ENCODE peak calls at places on chromosomes 6 and 20, in four cellular contexts. W is GM23338, V is mammary epithelial cell, D is A549. X is an unnamed sample.

GRCh38 chr6:101926149-101926925 is 532.8 kb downstream of the GRIK2 start:
- DNase-seq in W (no peak), V (no peak), D (peak; percentile 28), X (peak; percentile 25)

GRCh38 chr6:71421611-71422010 is 133.0 kb downstream of the OGFRL1 start:
- DNase-seq in W (no peak), V (no peak), D (no peak), X (no peak)

GRCh38 chr6:43575105-43575771 is 600 bp downstream of the XPO5 start:
- DNase-seq in W (peak; percentile 73), V (no peak), D (no peak), X (peak; percentile 9)

GRCh38 chr20:32510120-32510600 is 75.0 kb downstream of the NOL4L start:
- DNase-seq in W (no peak), V (no peak), D (no peak), X (no peak)

GRCh38 chr6:148602136-148602535 is 144.7 kb upstream of the UST start:
- DNase-seq in W (no peak), V (no peak), D (no peak), X (no peak)

GRCh38 chr20:44495257-44495656 is 19.6 kb downstream of the TTPAL start:
- DNase-seq in W (no peak), V (peak; percentile 89), D (peak; percentile 78), X (peak; percentile 87)

GRCh38 chr6:2085657-2086056 is 159.7 kb downstream of the GMDS start:
- DNase-seq in W (no peak), V (no peak), D (no peak), X (no peak)

GRCh38 chr20:61846741-61847419 is 218.8 kb downstream of the TAF4 start:
- DNase-seq in W (no peak), V (no peak), D (no peak), X (no peak)

GRCh38 chr20:44247676-44248419 is 740 bp downstream of the GDAP1L1 start:
- DNase-seq in W (peak; percentile 93), V (peak; percentile 5), D (peak; percentile 35), X (peak; percentile 15)

GRCh38 chr20:3685341-3685740 is 3.5 kb upstream of the ADAM33 start:
- DNase-seq in W (no peak), V (no peak), D (no peak), X (peak; percentile 53)

GRCh38 chr20:1334761-1335160 is 5.8 kb upstream of the SDCBP2 start:
- DNase-seq in W (peak; percentile 36), V (peak; percentile 50), D (peak; percentile 49), X (no peak)

GRCh38 chr20:3927486-3928291 is 38.5 kb downstream of the PANK2 start:
- DNase-seq in W (peak; percentile 64), V (no peak), D (no peak), X (peak; percentile 47)

GRCh38 chr6:98452721-98453120 is 381.7 kb upstream of the POU3F2 start:
- DNase-seq in W (no peak), V (no peak), D (no peak), X (no peak)
- H3K4me2 ChIP-seq in W (no peak overlapping the region), V (no peak overlapping the region), D (no peak overlapping the region), X (no peak overlapping the region)

DNA sequence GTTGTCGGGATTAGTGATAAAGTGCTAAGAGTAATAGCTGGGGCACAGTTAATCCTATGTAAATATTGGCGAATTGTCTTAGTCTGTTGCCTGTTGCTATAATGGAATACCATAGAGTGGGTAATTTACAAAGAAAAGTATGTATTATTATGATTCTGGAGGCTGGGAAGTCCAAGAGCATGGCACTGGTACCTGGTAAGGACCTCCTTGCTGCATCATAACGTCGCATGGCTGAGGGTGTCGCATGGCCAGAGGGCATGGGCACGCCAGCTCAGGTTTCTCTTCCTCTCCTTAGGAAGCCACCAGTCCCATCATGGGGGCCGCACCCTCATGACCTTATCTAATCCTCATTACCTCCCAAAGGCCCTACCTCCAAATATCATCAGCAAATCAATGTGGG is 29.7 kb downstream of the IRF4 start:
- DNase-seq in W (no peak), V (no peak), D (no peak), X (no peak)
- H3K4me2 ChIP-seq in W (no peak overlapping the region), V (no peak overlapping the region), D (no peak overlapping the region), X (no peak overlapping the region)

GRCh38 chr20:53737404-53738038 is 143.9 kb upstream of the ZNF217 start:
- DNase-seq in W (peak; percentile 22), V (peak; percentile 5), D (no peak), X (no peak)

GRCh38 chr20:53739799-53740785 is 146.5 kb upstream of the ZNF217 start:
- DNase-seq in W (no peak), V (peak; percentile 8), D (no peak), X (peak; percentile 44)

GRCh38 chr20:53738039-53738944 is 144.7 kb upstream of the ZNF217 start:
- DNase-seq in W (peak; percentile 75), V (peak; percentile 78), D (peak; percentile 95), X (peak; percentile 90)

GRCh38 chr20:53736757-53737403 is 143.2 kb upstream of the ZNF217 start:
- DNase-seq in W (peak; percentile 80), V (peak; percentile 57), D (no peak), X (peak; percentile 49)

DNA sequence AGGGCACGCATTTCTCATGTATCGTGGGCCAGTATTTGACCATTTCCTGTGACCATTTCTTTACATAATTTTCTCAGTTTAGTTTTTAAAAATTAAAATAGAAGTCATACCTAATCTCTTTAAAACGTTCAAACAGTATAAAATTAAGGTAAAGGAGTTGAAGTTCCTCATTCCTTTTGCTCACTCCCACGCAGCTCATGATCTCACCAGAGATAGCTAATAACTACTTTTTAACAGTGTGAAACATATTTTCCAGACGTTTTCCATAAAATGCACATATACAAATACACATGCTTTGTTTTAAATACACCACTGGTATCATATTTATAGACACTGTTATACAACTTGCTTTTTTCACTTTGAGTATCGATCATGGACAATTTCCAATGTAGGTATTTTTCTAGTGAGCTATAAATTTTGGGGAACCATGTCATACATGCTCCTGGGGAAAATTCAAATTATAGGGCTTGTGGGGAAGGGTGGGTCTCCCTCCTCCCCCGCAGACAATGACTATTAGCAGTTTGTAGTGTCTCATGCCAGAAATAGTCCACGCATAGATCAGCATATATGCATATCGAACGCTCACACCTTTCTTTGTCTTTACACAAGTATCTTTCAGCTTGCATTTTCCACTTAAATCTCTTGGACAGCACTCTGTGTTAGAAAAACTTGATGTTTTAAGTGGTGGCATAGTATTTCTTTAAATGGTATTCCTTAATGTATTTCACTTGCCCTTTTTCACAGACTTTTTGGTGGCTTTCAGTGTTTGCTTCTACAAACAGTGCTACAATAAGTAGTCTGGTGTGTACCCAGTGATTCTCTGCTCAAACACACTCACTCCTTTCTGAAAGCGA is 145.5 kb upstream of the ZNF217 start:
- DNase-seq in W (no peak), V (no peak), D (peak; percentile 35), X (no peak)
- H3K4me2 ChIP-seq in W (peak overlapping the region; percentile 65), V (no peak overlapping the region), D (peak overlapping the region; percentile 75), X (peak overlapping the region; percentile 81)

GRCh38 chr6:13468839-13469238 is 18.6 kb downstream of the GFOD1 start:
- DNase-seq in W (no peak), V (no peak), D (no peak), X (no peak)

GRCh38 chr6:13469688-13470087 is 17.7 kb downstream of the GFOD1 start:
- DNase-seq in W (no peak), V (no peak), D (no peak), X (no peak)

GRCh38 chr6:13466304-13467215 is 20.8 kb downstream of the GFOD1 start:
- DNase-seq in W (no peak), V (peak; percentile 17), D (no peak), X (no peak)

GRCh38 chr6:13465734-13466133 is 21.7 kb downstream of the GFOD1 start:
- DNase-seq in W (no peak), V (peak; percentile 16), D (no peak), X (no peak)

DNA sequence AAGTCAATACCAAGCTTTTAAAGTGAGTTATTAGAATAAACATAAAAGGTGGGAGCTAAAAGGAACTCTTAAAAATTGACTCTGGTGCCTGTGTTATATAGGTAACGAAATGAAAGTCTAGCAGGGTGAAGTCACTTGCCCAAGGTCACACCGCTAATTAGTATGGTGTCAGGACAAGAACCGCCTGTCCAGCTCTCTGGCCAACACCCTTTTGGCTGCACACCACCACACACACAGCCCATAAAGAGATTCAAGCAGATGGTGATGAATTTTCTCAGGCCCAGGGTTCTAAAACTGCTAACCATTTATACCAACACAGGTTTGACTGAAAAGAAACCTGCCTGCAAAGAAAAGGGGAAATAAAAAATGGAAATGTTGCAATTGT is 20.2 kb downstream of the GFOD1 start:
- DNase-seq in W (no peak), V (no peak), D (no peak), X (no peak)
- H3K4me2 ChIP-seq in W (no peak overlapping the region), V (no peak overlapping the region), D (no peak overlapping the region), X (no peak overlapping the region)

X was measured in IMR-90.